ENCODE peak calls at places on chromosomes 3 and 15, in nine cellular contexts. One of them, this sample, is unnamed.
A peak's percentile ranks its signal among the peaks of the same experiment; 100 is the strongest.

GRCh38 chr3:94184781-94185180 is 121.9 kb downstream of the NSUN3 start:
- DNase-seq in esophagus squamous epithelium: no peak
- DNase-seq in ovary: no peak
- DNase-seq in transverse colon: no peak
- DNase-seq in adrenal gland: no peak
- DNase-seq in Peyer's patch: no peak
- DNase-seq in endothelial cell of umbilical vein: peak; percentile 4
- DNase-seq in esophagus muscularis mucosa: no peak
- DNase-seq in stomach: no peak
- DNase-seq in this sample: no peak

GRCh38 chr3:197002701-197003454 is 26.7 kb downstream of the MELTF start:
- DNase-seq in Peyer's patch: peak; percentile 92
- DNase-seq in stomach: peak; percentile 92
- DNase-seq in adrenal gland: peak; percentile 76
- DNase-seq in esophagus muscularis mucosa: no peak
- DNase-seq in ovary: peak; percentile 80
- DNase-seq in transverse colon: peak; percentile 91
- DNase-seq in esophagus squamous epithelium: no peak
- DNase-seq in endothelial cell of umbilical vein: peak; percentile 47
- DNase-seq in this sample: peak; percentile 83

GRCh38 chr3:149340310-149340933 is 7.0 kb upstream of the TM4SF18 start:
- DNase-seq in stomach: no peak
- DNase-seq in Peyer's patch: no peak
- DNase-seq in ovary: no peak
- DNase-seq in esophagus squamous epithelium: no peak
- DNase-seq in endothelial cell of umbilical vein: peak; percentile 93
- DNase-seq in transverse colon: no peak
- DNase-seq in esophagus muscularis mucosa: no peak
- DNase-seq in adrenal gland: no peak
- DNase-seq in this sample: no peak

GRCh38 chr3:172903642-172904041 is 153.1 kb downstream of the ECT2 start:
- DNase-seq in esophagus muscularis mucosa: no peak
- DNase-seq in esophagus squamous epithelium: no peak
- DNase-seq in Peyer's patch: no peak
- DNase-seq in ovary: no peak
- DNase-seq in stomach: no peak
- DNase-seq in transverse colon: no peak
- DNase-seq in endothelial cell of umbilical vein: no peak
- DNase-seq in adrenal gland: peak; percentile 43
- DNase-seq in this sample: no peak

GRCh38 chr3:106332884-106333283 is 464.1 kb upstream of the CBLB start:
- DNase-seq in transverse colon: no peak
- DNase-seq in Peyer's patch: no peak
- DNase-seq in endothelial cell of umbilical vein: no peak
- DNase-seq in esophagus muscularis mucosa: no peak
- DNase-seq in stomach: no peak
- DNase-seq in adrenal gland: no peak
- DNase-seq in ovary: no peak
- DNase-seq in esophagus squamous epithelium: no peak
- DNase-seq in this sample: no peak

GRCh38 chr3:36868614-36869436 is 76.0 kb downstream of the TRANK1 start:
- DNase-seq in esophagus muscularis mucosa: no peak
- DNase-seq in esophagus squamous epithelium: no peak
- DNase-seq in endothelial cell of umbilical vein: peak; percentile 67
- DNase-seq in Peyer's patch: peak; percentile 77
- DNase-seq in transverse colon: peak; percentile 37
- DNase-seq in ovary: peak; percentile 52
- DNase-seq in stomach: peak; percentile 35
- DNase-seq in adrenal gland: peak; percentile 49
- DNase-seq in this sample: peak; percentile 65

GRCh38 chr3:51282931-51283330 is 102.2 kb upstream of the MANF start:
- DNase-seq in transverse colon: no peak
- DNase-seq in Peyer's patch: no peak
- DNase-seq in endothelial cell of umbilical vein: no peak
- DNase-seq in adrenal gland: no peak
- DNase-seq in ovary: no peak
- DNase-seq in stomach: no peak
- DNase-seq in esophagus squamous epithelium: no peak
- DNase-seq in esophagus muscularis mucosa: no peak
- DNase-seq in this sample: no peak

GRCh38 chr3:155995525-155996370 is 124.6 kb upstream of the KCNAB1 start:
- DNase-seq in esophagus squamous epithelium: no peak
- DNase-seq in stomach: no peak
- DNase-seq in endothelial cell of umbilical vein: peak; percentile 43
- DNase-seq in ovary: no peak
- DNase-seq in adrenal gland: no peak
- DNase-seq in esophagus muscularis mucosa: no peak
- DNase-seq in Peyer's patch: no peak
- DNase-seq in transverse colon: no peak
- DNase-seq in this sample: peak; percentile 58

GRCh38 chr3:8954938-8955763 is 8.1 kb downstream of the RAD18 start:
- DNase-seq in ovary: no peak
- DNase-seq in transverse colon: no peak
- DNase-seq in endothelial cell of umbilical vein: no peak
- DNase-seq in esophagus squamous epithelium: no peak
- DNase-seq in esophagus muscularis mucosa: no peak
- DNase-seq in Peyer's patch: no peak
- DNase-seq in stomach: no peak
- DNase-seq in adrenal gland: no peak
- DNase-seq in this sample: peak; percentile 93

GRCh38 chr3:107221856-107222255 is 155.4 kb upstream of the CCDC54 start:
- DNase-seq in endothelial cell of umbilical vein: no peak
- DNase-seq in stomach: no peak
- DNase-seq in transverse colon: no peak
- DNase-seq in Peyer's patch: no peak
- DNase-seq in esophagus squamous epithelium: no peak
- DNase-seq in esophagus muscularis mucosa: no peak
- DNase-seq in adrenal gland: no peak
- DNase-seq in ovary: no peak
- DNase-seq in this sample: no peak

GRCh38 chr15:45378913-45379262 is 544 bp upstream of the GATM start:
- DNase-seq in Peyer's patch: no peak
- DNase-seq in esophagus muscularis mucosa: no peak
- DNase-seq in adrenal gland: no peak
- DNase-seq in transverse colon: no peak
- DNase-seq in esophagus squamous epithelium: no peak
- DNase-seq in stomach: no peak
- DNase-seq in ovary: no peak
- DNase-seq in endothelial cell of umbilical vein: no peak
- DNase-seq in this sample: no peak

DNA sequence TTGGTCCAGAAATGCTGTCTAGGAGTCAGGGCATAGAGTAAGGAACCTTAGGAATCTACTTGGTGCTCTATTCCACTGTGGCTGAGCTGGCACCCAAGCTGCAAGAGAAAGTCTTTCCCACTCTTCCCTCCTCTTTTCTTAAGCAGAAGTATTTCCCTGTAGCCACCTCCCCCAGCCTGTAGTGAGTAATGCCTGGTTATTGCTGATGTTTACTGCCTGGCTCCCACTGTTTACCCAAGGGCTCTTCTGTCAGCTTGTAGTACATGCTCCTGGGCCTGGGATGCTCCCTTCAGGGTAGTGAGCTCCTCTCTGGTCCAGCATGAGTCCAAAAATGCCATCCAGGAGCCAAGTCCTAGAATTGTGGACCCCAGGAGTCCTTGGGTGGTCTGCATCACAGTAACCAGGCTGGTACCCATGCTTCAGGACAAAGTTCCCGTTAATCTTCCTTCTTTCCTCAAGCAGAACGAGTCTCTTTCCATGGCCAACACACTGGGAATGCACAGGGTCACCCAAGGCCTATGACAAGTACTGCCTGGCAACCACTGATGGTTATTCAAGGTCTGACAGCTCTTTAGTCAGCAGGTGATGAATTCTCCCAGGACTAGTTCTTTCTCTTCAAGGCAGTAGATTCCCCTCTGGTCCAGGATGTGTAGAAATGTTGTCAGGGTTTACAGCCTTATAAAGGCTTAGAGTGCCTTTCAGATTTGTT is 17.6 kb downstream of the GALK2 start:
- DNase-seq in endothelial cell of umbilical vein: no peak
- DNase-seq in adrenal gland: no peak
- DNase-seq in esophagus muscularis mucosa: no peak
- DNase-seq in stomach: no peak
- DNase-seq in esophagus squamous epithelium: no peak
- DNase-seq in Peyer's patch: no peak
- DNase-seq in ovary: no peak
- DNase-seq in transverse colon: no peak
- DNase-seq in this sample: no peak
- TF ChIP-seq POLR2A in endothelial cell of umbilical vein: no peak
- TF ChIP-seq POLR2A in adrenal gland: no peak
- TF ChIP-seq POLR2A in esophagus muscularis mucosa: no peak
- TF ChIP-seq POLR2A in stomach: no peak
- TF ChIP-seq POLR2A in esophagus squamous epithelium: no peak
- TF ChIP-seq POLR2A in Peyer's patch: no peak
- TF ChIP-seq POLR2A in ovary: no peak
- TF ChIP-seq POLR2A in transverse colon: no peak
- TF ChIP-seq POLR2A in this sample: no peak

DNA sequence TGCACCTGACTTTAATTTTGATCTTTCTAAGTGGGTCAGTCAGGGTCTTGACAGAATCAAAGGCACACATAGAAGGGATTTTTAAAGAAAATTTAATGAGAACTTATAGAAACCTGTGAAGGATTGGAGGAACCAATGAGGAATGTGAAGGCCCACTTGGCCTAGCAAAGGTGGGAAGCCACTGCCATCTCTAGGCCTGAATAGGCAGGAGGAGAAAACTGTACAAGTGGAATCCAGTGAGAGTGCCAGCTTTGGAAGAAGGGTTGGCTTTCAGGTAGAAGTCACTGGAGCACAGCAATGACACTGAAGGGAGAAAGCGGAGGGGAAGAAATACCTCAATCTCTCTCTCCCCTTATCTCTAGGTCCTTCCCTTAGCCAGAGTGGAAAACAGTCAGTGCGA is 380.7 kb upstream of the KCNMB2 start:
- DNase-seq in Peyer's patch: no peak
- DNase-seq in endothelial cell of umbilical vein: no peak
- DNase-seq in esophagus squamous epithelium: no peak
- DNase-seq in adrenal gland: no peak
- DNase-seq in stomach: no peak
- DNase-seq in transverse colon: no peak
- DNase-seq in esophagus muscularis mucosa: no peak
- DNase-seq in ovary: no peak
- DNase-seq in this sample: no peak
- TF ChIP-seq CTCF in Peyer's patch: no peak
- TF ChIP-seq CTCF in endothelial cell of umbilical vein: no peak
- TF ChIP-seq CTCF in esophagus squamous epithelium: no peak
- TF ChIP-seq CTCF in adrenal gland: no peak
- TF ChIP-seq CTCF in stomach: no peak
- TF ChIP-seq CTCF in transverse colon: no peak
- TF ChIP-seq CTCF in esophagus muscularis mucosa: no peak
- TF ChIP-seq CTCF in ovary: no peak
- TF ChIP-seq CTCF in this sample: no peak

GRCh38 chr3:185701891-185702563 is 115.9 kb downstream of the SENP2 start:
- DNase-seq in esophagus squamous epithelium: no peak
- DNase-seq in transverse colon: no peak
- DNase-seq in Peyer's patch: no peak
- DNase-seq in endothelial cell of umbilical vein: no peak
- DNase-seq in adrenal gland: no peak
- DNase-seq in esophagus muscularis mucosa: peak; percentile 39
- DNase-seq in ovary: no peak
- DNase-seq in stomach: no peak
- DNase-seq in this sample: no peak

GRCh38 chr3:185708392-185708791 is 116.5 kb downstream of the IGF2BP2 start:
- DNase-seq in transverse colon: no peak
- DNase-seq in adrenal gland: no peak
- DNase-seq in Peyer's patch: no peak
- DNase-seq in esophagus muscularis mucosa: no peak
- DNase-seq in endothelial cell of umbilical vein: no peak
- DNase-seq in stomach: no peak
- DNase-seq in esophagus squamous epithelium: no peak
- DNase-seq in ovary: no peak
- DNase-seq in this sample: no peak

GRCh38 chr3:185705498-185705897 is 119.3 kb downstream of the IGF2BP2 start:
- DNase-seq in ovary: no peak
- DNase-seq in adrenal gland: no peak
- DNase-seq in esophagus muscularis mucosa: no peak
- DNase-seq in endothelial cell of umbilical vein: no peak
- DNase-seq in Peyer's patch: no peak
- DNase-seq in transverse colon: no peak
- DNase-seq in stomach: no peak
- DNase-seq in esophagus squamous epithelium: no peak
- DNase-seq in this sample: no peak

GRCh38 chr3:185699927-185700326 is 113.8 kb downstream of the SENP2 start:
- DNase-seq in stomach: no peak
- DNase-seq in esophagus muscularis mucosa: peak; percentile 24
- DNase-seq in ovary: no peak
- DNase-seq in transverse colon: no peak
- DNase-seq in endothelial cell of umbilical vein: no peak
- DNase-seq in adrenal gland: no peak
- DNase-seq in esophagus squamous epithelium: no peak
- DNase-seq in Peyer's patch: no peak
- DNase-seq in this sample: no peak

GRCh38 chr3:185702564-185703225 is 116.6 kb downstream of the SENP2 start:
- DNase-seq in endothelial cell of umbilical vein: peak; percentile 62
- DNase-seq in transverse colon: peak; percentile 36
- DNase-seq in ovary: no peak
- DNase-seq in stomach: no peak
- DNase-seq in esophagus muscularis mucosa: peak; percentile 88
- DNase-seq in adrenal gland: no peak
- DNase-seq in Peyer's patch: peak; percentile 51
- DNase-seq in esophagus squamous epithelium: no peak
- DNase-seq in this sample: no peak
- TF ChIP-seq POLR2A in endothelial cell of umbilical vein: no peak
- TF ChIP-seq POLR2A in transverse colon: no peak
- TF ChIP-seq POLR2A in ovary: no peak
- TF ChIP-seq POLR2A in stomach: no peak
- TF ChIP-seq POLR2A in esophagus muscularis mucosa: no peak
- TF ChIP-seq POLR2A in adrenal gland: no peak
- TF ChIP-seq POLR2A in Peyer's patch: no peak
- TF ChIP-seq POLR2A in esophagus squamous epithelium: no peak
- TF ChIP-seq POLR2A in this sample: no peak

GRCh38 chr3:151362798-151363197 is 21.8 kb downstream of the P2RY12 start:
- DNase-seq in adrenal gland: no peak
- DNase-seq in esophagus squamous epithelium: no peak
- DNase-seq in esophagus muscularis mucosa: no peak
- DNase-seq in stomach: no peak
- DNase-seq in ovary: no peak
- DNase-seq in endothelial cell of umbilical vein: no peak
- DNase-seq in transverse colon: no peak
- DNase-seq in Peyer's patch: no peak
- DNase-seq in this sample: no peak

GRCh38 chr3:151366993-151367392 is 17.6 kb downstream of the P2RY12 start:
- DNase-seq in esophagus squamous epithelium: no peak
- DNase-seq in stomach: no peak
- DNase-seq in endothelial cell of umbilical vein: no peak
- DNase-seq in ovary: no peak
- DNase-seq in transverse colon: no peak
- DNase-seq in adrenal gland: no peak
- DNase-seq in esophagus muscularis mucosa: no peak
- DNase-seq in Peyer's patch: no peak
- DNase-seq in this sample: no peak

GRCh38 chr3:151372063-151372820 is 12.3 kb downstream of the P2RY12 start:
- DNase-seq in endothelial cell of umbilical vein: no peak
- DNase-seq in ovary: no peak
- DNase-seq in esophagus squamous epithelium: no peak
- DNase-seq in adrenal gland: no peak
- DNase-seq in transverse colon: no peak
- DNase-seq in Peyer's patch: no peak
- DNase-seq in stomach: no peak
- DNase-seq in esophagus muscularis mucosa: no peak
- DNase-seq in this sample: no peak

GRCh38 chr3:151371531-151371930 is 13.0 kb downstream of the P2RY12 start:
- DNase-seq in Peyer's patch: no peak
- DNase-seq in esophagus muscularis mucosa: no peak
- DNase-seq in adrenal gland: no peak
- DNase-seq in ovary: no peak
- DNase-seq in transverse colon: no peak
- DNase-seq in endothelial cell of umbilical vein: no peak
- DNase-seq in stomach: no peak
- DNase-seq in esophagus squamous epithelium: no peak
- DNase-seq in this sample: no peak

GRCh38 chr3:151367448-151367847 is 17.1 kb downstream of the P2RY12 start:
- DNase-seq in esophagus squamous epithelium: no peak
- DNase-seq in Peyer's patch: no peak
- DNase-seq in transverse colon: no peak
- DNase-seq in stomach: no peak
- DNase-seq in adrenal gland: no peak
- DNase-seq in esophagus muscularis mucosa: no peak
- DNase-seq in ovary: no peak
- DNase-seq in endothelial cell of umbilical vein: no peak
- DNase-seq in this sample: no peak
- TF ChIP-seq CTCF in esophagus squamous epithelium: no peak
- TF ChIP-seq CTCF in Peyer's patch: no peak
- TF ChIP-seq CTCF in transverse colon: no peak
- TF ChIP-seq CTCF in stomach: no peak
- TF ChIP-seq CTCF in adrenal gland: no peak
- TF ChIP-seq CTCF in esophagus muscularis mucosa: no peak
- TF ChIP-seq CTCF in ovary: no peak
- TF ChIP-seq CTCF in endothelial cell of umbilical vein: no peak
- TF ChIP-seq CTCF in this sample: no peak